ENCODE peak calls at places on chromosomes 2 and 18, in eight cellular contexts. C is NCI-H1105; J is epithelial cell of proximal tubule; A is activated effector memory CD4-positive, alpha-beta T cell treated with Interleukin-2 at 50 U/mL for 16 hours; Z is neural crest cell; N is amniotic stem cell; I is T follicular helper cell; S is memory B cell. X is an unnamed sample.

GRCh38 chr2:3611611-3612010 is 16.7 kb downstream of the COLEC11 start:
- DNase-seq in S (no peak), J (no peak), A (no peak), Z (no peak), N (no peak), I (no peak), C (no peak), X (no peak)

GRCh38 chr2:25279091-25279651 is 62.6 kb downstream of the DNMT3A start:
- DNase-seq in C (peak; percentile 63), Z (no peak), N (no peak), I (no peak), J (no peak), A (no peak), S (peak; percentile 68), X (no peak)

GRCh38 chr2:234031207-234031606 is 19.3 kb upstream of the SPP2 start:
- DNase-seq in J (no peak), N (no peak), S (no peak), C (no peak), A (no peak), I (no peak), Z (no peak), X (no peak)

GRCh38 chr2:136637402-136637801 is 127.9 kb upstream of the THSD7B start:
- DNase-seq in A (no peak), J (no peak), I (no peak), S (no peak), C (no peak), Z (no peak), N (no peak), X (no peak)

GRCh38 chr2:43387092-43388062 is 161.0 kb upstream of the ZFP36L2 start:
- DNase-seq in Z (no peak), C (no peak), A (no peak), I (no peak), J (no peak), N (no peak), S (no peak), X (no peak)

GRCh38 chr2:136238552-136239346 is 120.8 kb upstream of the CXCR4 start:
- DNase-seq in S (peak; percentile 72), I (peak; percentile 29), C (no peak), A (peak; percentile 49), Z (no peak), J (peak; percentile 85), N (no peak), X (no peak)

GRCh38 chr2:196234672-196235071 is 63.3 kb upstream of the STK17B start:
- DNase-seq in J (no peak), A (peak; percentile 31), N (peak; percentile 78), S (no peak), C (no peak), Z (no peak), I (no peak), X (no peak)

GRCh38 chr2:219597552-219598307 is at the start of gene STK11IP:
- DNase-seq in A (peak; percentile 87), J (peak; percentile 75), C (peak; percentile 87), I (peak; percentile 80), N (peak; percentile 93), S (peak; percentile 82), Z (peak; percentile 85), X (peak; percentile 98)

GRCh38 chr18:41642756-41643155 is 312.3 kb upstream of the PIK3C3 start:
- DNase-seq in I (no peak), A (no peak), Z (no peak), N (no peak), J (no peak), S (no peak), C (no peak), X (no peak)

GRCh38 chr2:77404189-77404588 is 118.0 kb downstream of the LRRTM4 start:
- DNase-seq in I (no peak), N (no peak), S (no peak), A (no peak), C (no peak), J (no peak), Z (no peak), X (no peak)

GRCh38 chr2:128308284-128308731 is 10.4 kb downstream of the HS6ST1 start:
- DNase-seq in I (no peak), Z (no peak), S (no peak), J (no peak), C (no peak), A (no peak), N (no peak), X (no peak)

X was measured in NCI-H510A.